ENCODE peak calls at places on chromosomes 13 and 19, in five cellular contexts. D is neural progenitor cell, Y is DND-41, M is hepatocyte, L is fibroblast of lung. Z is an unnamed sample.

GRCh38 chr19:28150129-28150528 is 1062.8 kb downstream of the UQCRFS1 start:
- DNase-seq in D (no peak), Y (no peak), L (no peak), M (no peak), Z (no peak)

GRCh38 chr19:7386308-7386707 is 37.6 kb downstream of the ARHGEF18 start:
- DNase-seq in D (no peak), Y (no peak), L (no peak), M (no peak), Z (no peak)

GRCh38 chr19:7152568-7152967 is 83.1 kb downstream of the ZNF557 start:
- DNase-seq in Y (no peak), M (no peak), D (peak), L (no peak), Z (peak)

GRCh38 chr19:16920816-16921529 is 32.2 kb downstream of the F2RL3 start:
- DNase-seq in D (no peak), Y (no peak), M (peak), L (peak), Z (no peak)

GRCh38 chr19:29964171-29964570 is 22.1 kb downstream of the URI1 start:
- DNase-seq in D (no peak), Y (no peak), L (peak), M (no peak), Z (no peak)

GRCh38 chr19:7589822-7590221 is 5.8 kb upstream of the CAMSAP3 start:
- DNase-seq in Y (no peak), M (no peak), L (no peak), D (no peak), Z (no peak)

GRCh38 chr19:17229890-17230289 is 3.9 kb downstream of the OCEL1 start:
- DNase-seq in D (no peak), L (no peak), Y (no peak), M (peak), Z (no peak)

GRCh38 chr13:98144501-98145350 is 1.8 kb downstream of the FARP1 start:
- DNase-seq in L (peak), M (peak), D (peak), Y (no peak), Z (no peak)

DNA sequence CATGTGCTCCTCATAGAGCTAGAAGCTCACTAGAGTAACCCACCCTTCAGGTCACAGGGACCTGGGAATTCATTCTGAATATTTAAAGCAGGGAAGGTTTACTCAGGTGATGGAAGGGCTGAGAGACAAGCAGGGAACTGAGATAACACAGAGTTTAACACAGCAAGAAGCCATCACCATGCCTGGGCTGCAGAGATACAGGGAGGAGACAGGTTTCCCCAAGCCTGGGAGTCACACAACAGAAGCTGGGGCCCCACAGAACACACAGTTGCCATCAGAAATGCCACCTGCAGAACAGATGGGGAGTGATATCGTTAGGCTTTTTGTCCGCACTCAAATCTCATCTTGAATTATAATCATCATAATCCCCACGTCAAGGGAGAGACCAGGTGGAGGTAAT is 7.9 kb upstream of the CYSLTR2 start:
- DNase-seq in D (no peak), M (no peak), Y (no peak), L (no peak), Z (no peak)
- H3K4me3 ChIP-seq in D (no peak), M (no peak), Y (no peak), L (no peak), Z (no peak)

GRCh38 chr19:35240322-35240721 is 8.5 kb upstream of the LSR start:
- DNase-seq in D (no peak), Y (no peak), M (no peak), L (no peak), Z (no peak)
- H2AFZ ChIP-seq in D (no peak), Y (no peak), M (no peak), L (no peak), Z (peak)

GRCh38 chr19:18647807-18648206 is 11.0 kb downstream of the KLHL26 start:
- DNase-seq in Y (no peak), D (no peak), M (no peak), L (no peak), Z (no peak)

GRCh38 chr19:18650048-18650435 is 13.2 kb downstream of the KLHL26 start:
- DNase-seq in D (no peak), M (no peak), Y (no peak), L (peak), Z (no peak)

GRCh38 chr19:18647371-18647767 is 10.5 kb downstream of the KLHL26 start:
- DNase-seq in Y (no peak), M (no peak), D (no peak), L (no peak), Z (no peak)

GRCh38 chr19:18649371-18650047 is 12.7 kb downstream of the KLHL26 start:
- DNase-seq in L (peak), D (peak), Y (no peak), M (peak), Z (no peak)

DNA sequence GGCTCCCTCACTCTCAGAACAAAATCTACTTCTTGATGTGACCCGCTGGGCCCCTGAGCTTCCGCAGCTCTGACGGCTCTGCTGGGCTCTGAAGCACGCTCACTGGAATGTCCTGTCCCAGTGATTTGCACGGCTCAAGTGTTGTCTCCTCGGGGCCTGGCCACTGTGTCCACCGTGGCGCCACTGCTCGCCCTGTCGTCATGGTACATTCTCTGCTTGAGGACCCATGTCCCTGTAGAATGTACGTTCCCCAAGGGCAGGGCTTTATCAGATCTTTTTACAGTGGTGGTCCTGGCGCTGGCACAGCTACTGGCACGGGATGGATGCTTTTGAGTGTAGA is 12.1 kb downstream of the KLHL26 start:
- DNase-seq in M (no peak), D (no peak), L (no peak), Y (no peak), Z (no peak)
- H3K4me3 ChIP-seq in M (no peak), D (no peak), L (peak), Y (no peak), Z (no peak)

DNA sequence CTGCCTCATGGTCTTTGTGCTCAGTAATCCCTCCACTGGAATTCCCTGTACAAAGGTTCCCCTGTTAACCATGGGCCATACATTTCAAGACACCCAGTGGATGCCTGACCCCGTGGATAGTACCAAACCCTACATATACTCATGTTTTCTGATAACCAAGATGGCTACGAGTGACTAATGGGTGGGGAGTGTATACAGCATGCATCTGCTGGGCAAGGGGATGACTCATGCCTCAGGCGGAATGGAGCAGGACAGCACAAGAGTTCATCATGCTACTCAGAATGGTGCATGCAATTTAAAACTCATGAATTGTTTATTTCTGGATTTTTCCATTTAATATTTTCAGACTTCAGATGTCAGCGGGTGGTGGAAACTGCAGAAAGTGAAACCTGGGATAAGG is 13.3 kb upstream of the FGF9 start:
- DNase-seq in D (no peak), L (peak), M (no peak), Y (no peak), Z (no peak)
- H2AFZ ChIP-seq in D (no peak), L (peak), M (no peak), Y (no peak), Z (no peak)

Z was measured in OCI-LY7.